ENCODE peak calls at places on chromosomes 1 and 21, in ten cellular contexts. A is gastrocnemius medialis, H is HCT116, T is Calu3, G is thoracic aorta, D is foreskin fibroblast, Y is AG09319, R is fibroblast of lung, O is D721Med, J is esophagus squamous epithelium. S is an unnamed sample.

GRCh38 chr1:40312238-40313205 is 4.6 kb downstream of the COL9A2 start:
- DNase-seq in A (no peak), H (no peak), T (peak), G (no peak), D (no peak), Y (no peak), R (no peak), O (no peak), J (no peak), S (peak)

GRCh38 chr1:92482665-92483441 is 3.9 kb downstream of the GFI1 start:
- DNase-seq in A (no peak), H (no peak), T (peak), G (no peak), D (no peak), Y (no peak), R (no peak), O (no peak), J (no peak), S (no peak)

GRCh38 chr1:154429118-154429517 is 24.0 kb downstream of the IL6R start:
- DNase-seq in A (no peak), H (no peak), T (no peak), G (no peak), D (no peak), Y (no peak), R (no peak), O (no peak), J (no peak), S (no peak)

GRCh38 chr1:184160942-184161698 is 109.6 kb downstream of the TSEN15 start:
- DNase-seq in A (no peak), H (no peak), T (no peak), G (no peak), D (no peak), Y (no peak), R (peak), O (no peak), J (no peak), S (no peak)

GRCh38 chr1:186188004-186188539 is 187.0 kb downstream of the TPR start:
- DNase-seq in A (no peak), H (peak), T (no peak), G (no peak), D (peak), Y (no peak), R (peak), O (no peak), J (no peak), S (no peak)

GRCh38 chr1:151661728-151662127 is 49.9 kb downstream of the SNX27 start:
- DNase-seq in A (no peak), H (no peak), T (no peak), G (no peak), D (no peak), Y (no peak), R (no peak), O (no peak), J (no peak), S (no peak)

GRCh38 chr1:200724064-200724463 is 14.6 kb upstream of the CAMSAP2 start:
- DNase-seq in A (no peak), H (no peak), T (no peak), G (no peak), D (peak), Y (no peak), R (no peak), O (no peak), J (no peak), S (no peak)

GRCh38 chr1:54798206-54798605 is 2.9 kb downstream of the TTC22 start:
- DNase-seq in A (no peak), H (no peak), T (no peak), G (no peak), D (no peak), Y (no peak), R (no peak), O (no peak), J (no peak), S (no peak)

GRCh38 chr1:213858581-213858980 is 129.2 kb upstream of the PROX1 start:
- DNase-seq in A (no peak), H (no peak), T (no peak), G (no peak), D (no peak), Y (no peak), R (no peak), O (no peak), J (no peak), S (no peak)

GRCh38 chr1:9338354-9339250 is 45.9 kb downstream of the SPSB1 start:
- DNase-seq in A (no peak), H (no peak), T (no peak), G (no peak), D (no peak), Y (no peak), R (no peak), O (no peak), J (no peak), S (no peak)

GRCh38 chr1:12450090-12450764 is 167.8 kb downstream of the DHRS3 start:
- DNase-seq in A (peak), H (no peak), T (no peak), G (no peak), D (no peak), Y (no peak), R (no peak), O (no peak), J (no peak), S (no peak)

GRCh38 chr21:30943920-30944319 is 62.5 kb upstream of the KRTAP11-1 start:
- DNase-seq in A (no peak), H (no peak), T (no peak), G (no peak), D (no peak), Y (no peak), R (no peak), O (no peak), J (no peak), S (no peak)

GRCh38 chr1:47333922-47334764 is 553 bp downstream of the CMPK1 start:
- DNase-seq in A (peak), H (peak), T (peak), G (peak), D (peak), Y (peak), R (peak), O (peak), J (peak), S (peak)
- TF ChIP-seq CTCF in A (no peak), H (no peak), T (peak), G (no peak), D (peak), Y (peak), R (peak), O (peak), J (peak), S (no peak)

DNA sequence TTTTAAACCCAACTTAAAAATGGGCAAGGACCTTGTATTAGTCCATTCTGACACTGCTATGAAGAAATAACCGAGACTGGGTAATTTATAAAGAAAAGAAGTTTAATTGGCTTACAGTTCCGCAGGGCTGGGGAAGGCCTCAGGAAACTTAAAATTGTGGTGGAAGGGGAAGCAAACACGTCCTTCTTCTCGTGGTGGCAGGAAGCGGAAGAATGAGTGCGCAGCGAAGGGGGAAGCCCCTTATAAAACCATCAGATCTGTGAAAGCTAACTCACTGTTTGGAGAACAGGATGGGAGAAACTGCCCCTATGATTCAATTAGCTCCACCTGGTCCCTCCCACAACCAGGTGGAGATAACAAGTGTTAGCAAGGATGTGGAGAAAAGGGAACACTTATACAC is 237.7 kb downstream of the SEC16B start:
- DNase-seq in A (no peak), H (no peak), T (no peak), G (no peak), D (no peak), Y (no peak), R (no peak), O (no peak), J (no peak), S (no peak)
- TF ChIP-seq CTCF in A (no peak), H (no peak), T (no peak), G (no peak), D (no peak), Y (no peak), R (no peak), O (no peak), J (no peak), S (no peak)

GRCh38 chr1:30902653-30903290 is 5.8 kb downstream of the SDC3 start:
- DNase-seq in A (no peak), H (no peak), T (no peak), G (no peak), D (no peak), Y (no peak), R (no peak), O (no peak), J (no peak), S (no peak)
- TF ChIP-seq CTCF in A (no peak), H (no peak), T (no peak), G (no peak), D (no peak), Y (no peak), R (no peak), O (no peak), J (no peak), S (no peak)

GRCh38 chr1:245856944-245857531 is 650.0 kb downstream of the SMYD3 start:
- DNase-seq in A (no peak), H (no peak), T (peak), G (no peak), D (peak), Y (no peak), R (peak), O (no peak), J (no peak), S (no peak)
- TF ChIP-seq CTCF in A (no peak), H (no peak), T (no peak), G (no peak), D (no peak), Y (no peak), R (no peak), O (no peak), J (no peak), S (no peak)

DNA sequence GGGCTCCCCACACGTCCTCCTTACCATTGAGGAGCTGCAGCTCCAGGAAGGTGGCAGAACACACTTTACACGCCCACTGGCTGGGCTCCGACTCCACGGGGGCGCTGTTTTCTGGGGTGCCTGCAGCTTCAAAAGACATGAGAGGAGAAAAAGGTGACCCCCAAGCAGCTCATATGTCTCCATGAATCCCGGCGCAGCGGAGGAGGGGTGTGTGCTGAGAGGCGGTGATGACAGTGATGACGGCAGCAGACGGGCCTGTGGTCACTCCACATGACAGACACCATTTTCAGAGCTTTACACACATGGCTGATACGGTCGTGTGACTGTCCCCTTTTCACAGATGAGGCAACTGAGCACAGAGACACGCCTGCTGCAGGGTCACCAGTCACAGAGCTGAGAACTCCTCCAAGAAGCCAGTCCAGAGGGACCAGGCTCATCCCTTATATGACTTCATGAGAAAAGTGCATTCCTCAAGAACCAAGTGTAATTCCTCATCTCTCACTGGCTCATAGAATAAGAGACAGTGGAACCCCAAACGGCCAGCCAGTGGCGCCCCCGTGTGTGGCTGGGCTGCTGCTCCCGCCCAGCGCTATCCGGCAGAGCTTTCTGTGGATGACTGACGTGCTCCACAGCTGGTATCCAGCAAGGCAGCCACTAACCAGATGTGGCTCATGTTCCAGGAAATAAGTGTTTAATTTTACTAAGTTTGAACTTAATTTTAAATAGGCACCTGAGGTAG is 31.9 kb downstream of the PRDM15 start:
- DNase-seq in A (no peak), H (no peak), T (no peak), G (no peak), D (peak), Y (no peak), R (peak), O (no peak), J (no peak), S (no peak)
- TF ChIP-seq CTCF in A (no peak), H (no peak), T (no peak), G (no peak), D (peak), Y (peak), R (peak), O (no peak), J (no peak), S (no peak)

DNA sequence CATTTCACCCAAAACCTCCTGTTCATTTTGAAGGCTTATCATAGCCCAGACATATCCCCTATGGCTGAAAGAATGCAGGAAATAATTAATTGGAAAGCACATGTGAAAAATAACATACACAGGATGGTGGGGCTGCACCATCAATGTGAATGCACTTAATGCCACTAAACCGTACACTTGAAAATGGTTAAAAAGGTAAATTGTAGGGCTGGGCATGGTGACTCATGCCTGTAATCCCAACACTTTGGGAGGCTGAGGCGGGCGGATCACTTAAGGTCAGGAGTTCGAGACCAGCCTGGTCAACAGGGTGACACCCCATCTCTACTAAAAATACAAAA is 98.7 kb upstream of the BACE2 start:
- DNase-seq in A (no peak), H (no peak), T (no peak), G (no peak), D (no peak), Y (no peak), R (no peak), O (no peak), J (no peak), S (no peak)
- TF ChIP-seq CTCF in A (no peak), H (no peak), T (no peak), G (no peak), D (no peak), Y (no peak), R (no peak), O (no peak), J (no peak), S (peak)

GRCh38 chr1:93635614-93636543 is 45.8 kb downstream of the BCAR3 start:
- DNase-seq in A (no peak), H (no peak), T (no peak), G (no peak), D (no peak), Y (no peak), R (no peak), O (no peak), J (no peak), S (no peak)
- TF ChIP-seq CTCF in A (no peak), H (no peak), T (no peak), G (no peak), D (no peak), Y (no peak), R (no peak), O (no peak), J (no peak), S (no peak)